ENCODE peak calls at places on chromosomes 11 and 22, in five cellular contexts. One of them, this sample, is unnamed.

GRCh38 chr11:65906602-65907001 is 6.4 kb upstream of the FOSL1 start:
- DNase-seq in PC-3: peak; percentile 54
- DNase-seq in amniotic stem cell: no peak
- DNase-seq in pons: no peak
- DNase-seq in testis: no peak
- DNase-seq in this sample: no peak

GRCh38 chr22:47189056-47189916 is 426.8 kb downstream of the TBC1D22A start:
- DNase-seq in PC-3: no peak
- DNase-seq in testis: peak; percentile 10
- DNase-seq in pons: no peak
- DNase-seq in amniotic stem cell: no peak
- DNase-seq in this sample: no peak

GRCh38 chr11:47466201-47466600 is 17.3 kb upstream of the RAPSN start:
- DNase-seq in amniotic stem cell: no peak
- DNase-seq in pons: no peak
- DNase-seq in testis: no peak
- DNase-seq in PC-3: no peak
- DNase-seq in this sample: no peak

GRCh38 chr11:131909426-131910200 is 539.2 kb downstream of the NTM start:
- DNase-seq in amniotic stem cell: no peak
- DNase-seq in pons: no peak
- DNase-seq in testis: no peak
- DNase-seq in PC-3: no peak
- DNase-seq in this sample: no peak

GRCh38 chr11:45158210-45158644 is 11.8 kb downstream of the PRDM11 start:
- DNase-seq in amniotic stem cell: no peak
- DNase-seq in pons: no peak
- DNase-seq in testis: no peak
- DNase-seq in PC-3: no peak
- DNase-seq in this sample: no peak

GRCh38 chr11:92480519-92480918 is 255.9 kb downstream of the FAT3 start:
- DNase-seq in PC-3: peak; percentile 6
- DNase-seq in pons: no peak
- DNase-seq in testis: no peak
- DNase-seq in amniotic stem cell: no peak
- DNase-seq in this sample: no peak

GRCh38 chr11:109508185-109508584 is 86.2 kb downstream of the C11orf87 start:
- DNase-seq in pons: no peak
- DNase-seq in PC-3: no peak
- DNase-seq in testis: no peak
- DNase-seq in amniotic stem cell: no peak
- DNase-seq in this sample: no peak

GRCh38 chr11:9840460-9841004 is 176.7 kb downstream of the SWAP70 start:
- DNase-seq in pons: no peak
- DNase-seq in amniotic stem cell: no peak
- DNase-seq in testis: no peak
- DNase-seq in PC-3: peak; percentile 68
- DNase-seq in this sample: no peak

GRCh38 chr11:94948070-94948617 is 25.2 kb downstream of the CWC15 start:
- DNase-seq in amniotic stem cell: no peak
- DNase-seq in testis: no peak
- DNase-seq in PC-3: peak; percentile 38
- DNase-seq in pons: no peak
- DNase-seq in this sample: peak; percentile 63

GRCh38 chr11:65479184-65480145 is 19.4 kb upstream of the MALAT1 start:
- DNase-seq in PC-3: no peak
- DNase-seq in pons: peak; percentile 87
- DNase-seq in testis: peak; percentile 81
- DNase-seq in amniotic stem cell: no peak
- DNase-seq in this sample: peak; percentile 78